ENCODE peak calls at places on chromosome 3, in six cellular contexts. One of them, this sample, is unnamed.

GRCh38 chr3:133408366-133408765 is 8.5 kb downstream of the BFSP2 start:
- DNase-seq in iPS DF 6.9: no peak
- DNase-seq in heart right ventricle: no peak
- DNase-seq in left ventricle myocardium inferior: no peak
- DNase-seq in right atrium auricular region: no peak
- DNase-seq in AG04450: no peak
- DNase-seq in this sample: no peak

GRCh38 chr3:124078978-124079911 is 87.3 kb upstream of the ROPN1 start:
- DNase-seq in iPS DF 6.9: no peak
- DNase-seq in heart right ventricle: no peak
- DNase-seq in left ventricle myocardium inferior: no peak
- DNase-seq in right atrium auricular region: no peak
- DNase-seq in AG04450: no peak
- DNase-seq in this sample: no peak

GRCh38 chr3:194019766-194020165 is 116.2 kb upstream of the HES1 start:
- DNase-seq in iPS DF 6.9: no peak
- DNase-seq in heart right ventricle: no peak
- DNase-seq in left ventricle myocardium inferior: no peak
- DNase-seq in right atrium auricular region: no peak
- DNase-seq in AG04450: no peak
- DNase-seq in this sample: no peak

GRCh38 chr3:111666041-111666735 is 71.0 kb upstream of the ZBED2 start:
- DNase-seq in iPS DF 6.9: no peak
- DNase-seq in heart right ventricle: no peak
- DNase-seq in left ventricle myocardium inferior: no peak
- DNase-seq in right atrium auricular region: no peak
- DNase-seq in AG04450: no peak
- DNase-seq in this sample: no peak

GRCh38 chr3:141009496-141009895 is 41.7 kb upstream of the SPSB4 start:
- DNase-seq in iPS DF 6.9: no peak
- DNase-seq in heart right ventricle: no peak
- DNase-seq in left ventricle myocardium inferior: no peak
- DNase-seq in right atrium auricular region: no peak
- DNase-seq in AG04450: no peak
- DNase-seq in this sample: no peak

GRCh38 chr3:36647423-36647853 is 116.9 kb downstream of the DCLK3 start:
- DNase-seq in iPS DF 6.9: no peak
- DNase-seq in heart right ventricle: no peak
- DNase-seq in left ventricle myocardium inferior: no peak
- DNase-seq in right atrium auricular region: no peak
- DNase-seq in AG04450: no peak
- DNase-seq in this sample: no peak

GRCh38 chr3:28799084-28799483 is 450.5 kb upstream of the AZI2 start:
- DNase-seq in iPS DF 6.9: no peak
- DNase-seq in heart right ventricle: no peak
- DNase-seq in left ventricle myocardium inferior: no peak
- DNase-seq in right atrium auricular region: no peak
- DNase-seq in AG04450: no peak
- DNase-seq in this sample: no peak

GRCh38 chr3:149618151-149619123 is 39.4 kb downstream of the WWTR1 start:
- DNase-seq in iPS DF 6.9: no peak
- DNase-seq in heart right ventricle: peak; percentile 71
- DNase-seq in left ventricle myocardium inferior: peak; percentile 29
- DNase-seq in right atrium auricular region: peak; percentile 62
- DNase-seq in AG04450: no peak
- DNase-seq in this sample: peak; percentile 36

GRCh38 chr3:49333091-49333490 is 6.8 kb downstream of the USP4 start:
- DNase-seq in iPS DF 6.9: no peak
- DNase-seq in heart right ventricle: no peak
- DNase-seq in left ventricle myocardium inferior: no peak
- DNase-seq in right atrium auricular region: no peak
- DNase-seq in AG04450: no peak
- DNase-seq in this sample: no peak

GRCh38 chr3:167394003-167394402 is 13.9 kb upstream of the ZBBX start:
- DNase-seq in iPS DF 6.9: no peak
- DNase-seq in heart right ventricle: no peak
- DNase-seq in left ventricle myocardium inferior: no peak
- DNase-seq in right atrium auricular region: no peak
- DNase-seq in AG04450: no peak
- DNase-seq in this sample: no peak

GRCh38 chr3:47004369-47005211 is 25.1 kb downstream of the NBEAL2 start:
- DNase-seq in iPS DF 6.9: no peak
- DNase-seq in heart right ventricle: no peak
- DNase-seq in left ventricle myocardium inferior: no peak
- DNase-seq in right atrium auricular region: no peak
- DNase-seq in AG04450: no peak
- DNase-seq in this sample: no peak

GRCh38 chr3:134374791-134375541 is 719 bp upstream of the AMOTL2 start:
- DNase-seq in iPS DF 6.9: no peak
- DNase-seq in heart right ventricle: peak; percentile 74
- DNase-seq in left ventricle myocardium inferior: peak; percentile 72
- DNase-seq in right atrium auricular region: peak; percentile 58
- DNase-seq in AG04450: no peak
- DNase-seq in this sample: no peak

GRCh38 chr3:163218336-163218735 is 1721.7 kb downstream of the OTOL1 start:
- DNase-seq in iPS DF 6.9: no peak
- DNase-seq in heart right ventricle: no peak
- DNase-seq in left ventricle myocardium inferior: no peak
- DNase-seq in right atrium auricular region: no peak
- DNase-seq in AG04450: no peak
- DNase-seq in this sample: no peak

GRCh38 chr3:50248387-50248786 is 12.4 kb downstream of the GNAI2 start:
- DNase-seq in iPS DF 6.9: no peak
- DNase-seq in heart right ventricle: peak; percentile 64
- DNase-seq in left ventricle myocardium inferior: peak; percentile 65
- DNase-seq in right atrium auricular region: peak; percentile 87
- DNase-seq in AG04450: no peak
- DNase-seq in this sample: no peak

DNA sequence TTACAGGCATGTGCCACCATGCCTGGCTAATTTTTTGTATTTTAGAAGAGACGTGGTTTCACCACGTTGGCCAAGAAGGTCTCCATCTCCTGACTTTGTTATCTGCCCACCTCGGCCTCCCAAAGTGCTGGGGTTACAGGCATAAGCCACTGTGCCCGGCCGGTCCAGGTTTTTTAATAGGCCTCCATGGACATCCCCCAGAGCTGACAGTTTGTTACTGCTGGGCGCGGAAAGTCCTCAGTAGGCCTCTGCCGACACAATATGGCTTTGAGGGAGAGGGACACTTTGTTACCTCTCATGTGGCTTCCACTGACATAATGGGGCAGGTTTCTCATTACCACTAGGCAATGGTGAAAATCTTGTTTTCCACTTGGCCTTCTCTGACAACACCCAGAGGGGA is 152.0 kb downstream of the WNT7A start:
- DNase-seq in iPS DF 6.9: no peak
- DNase-seq in heart right ventricle: no peak
- DNase-seq in left ventricle myocardium inferior: no peak
- DNase-seq in right atrium auricular region: no peak
- DNase-seq in AG04450: no peak
- DNase-seq in this sample: no peak
- H3K27ac ChIP-seq in iPS DF 6.9: no peak overlapping the region
- H3K27ac ChIP-seq in heart right ventricle: no peak overlapping the region
- H3K27ac ChIP-seq in left ventricle myocardium inferior: no peak overlapping the region
- H3K27ac ChIP-seq in right atrium auricular region: no peak overlapping the region
- H3K27ac ChIP-seq in AG04450: no peak overlapping the region
- H3K27ac ChIP-seq in this sample: no peak overlapping the region

DNA sequence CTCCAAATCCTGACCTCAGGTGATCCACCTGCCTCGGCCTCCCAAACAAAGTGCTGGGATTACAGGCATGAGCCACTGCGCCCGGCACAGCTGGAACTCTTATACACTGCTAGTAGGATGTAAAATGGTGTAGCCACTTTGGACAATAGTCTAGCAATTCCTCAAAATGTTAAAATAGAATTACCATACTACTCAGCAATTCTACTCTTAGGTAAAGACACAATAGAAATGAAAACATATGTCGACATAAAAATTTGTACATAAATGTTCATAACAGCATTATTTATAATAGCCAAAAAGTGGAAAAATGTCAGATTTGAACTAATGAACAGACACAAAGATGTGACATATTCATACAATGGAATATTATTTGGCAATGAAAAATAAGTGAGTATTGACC is 33.4 kb downstream of the RAD18 start:
- DNase-seq in iPS DF 6.9: no peak
- DNase-seq in heart right ventricle: no peak
- DNase-seq in left ventricle myocardium inferior: no peak
- DNase-seq in right atrium auricular region: no peak
- DNase-seq in AG04450: no peak
- DNase-seq in this sample: no peak
- H3K27me3 ChIP-seq in iPS DF 6.9: no peaks in the 10 kb centered on the region
- H3K27me3 ChIP-seq in heart right ventricle: no peaks in the 10 kb centered on the region
- H3K27me3 ChIP-seq in left ventricle myocardium inferior: no peaks in the 10 kb centered on the region
- H3K27me3 ChIP-seq in right atrium auricular region: no peaks in the 10 kb centered on the region
- H3K27me3 ChIP-seq in AG04450: no peaks in the 10 kb centered on the region
- H3K27me3 ChIP-seq in this sample: no peaks in the 10 kb centered on the region

DNA sequence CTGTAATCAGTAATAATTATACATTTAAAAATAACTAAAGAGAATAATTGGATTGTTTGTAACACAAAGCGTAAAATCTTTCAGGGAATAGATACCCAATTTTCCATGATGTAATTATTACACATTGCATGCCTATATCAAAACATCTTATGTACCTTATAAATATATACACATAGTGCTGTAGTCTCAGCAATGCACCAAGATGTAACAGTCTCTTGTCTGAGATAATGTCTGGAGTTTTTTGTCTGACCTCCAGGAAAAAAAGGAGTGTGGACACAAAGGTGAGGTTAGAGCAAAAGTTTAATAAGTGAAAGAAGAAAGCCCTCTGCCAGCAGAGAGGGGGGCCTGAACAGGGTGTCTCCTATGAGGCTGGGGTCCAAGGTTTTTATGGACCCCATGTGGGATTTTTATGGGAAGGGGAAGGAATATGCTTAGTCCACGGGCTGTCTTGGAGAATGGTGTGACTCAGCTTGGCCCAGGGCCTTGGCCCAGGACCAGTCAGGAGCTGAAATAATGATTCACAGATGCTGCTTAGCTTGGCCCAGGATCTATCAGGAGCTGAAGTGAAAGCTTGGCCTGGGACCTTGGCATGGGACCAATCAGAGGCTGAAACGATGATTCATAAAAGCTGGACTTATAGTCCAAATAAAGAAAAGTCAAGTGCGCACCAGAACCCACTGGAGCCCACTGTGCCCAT is 545.0 kb downstream of the ZPLD1 start:
- DNase-seq in iPS DF 6.9: no peak
- DNase-seq in heart right ventricle: peak; percentile 86
- DNase-seq in left ventricle myocardium inferior: peak; percentile 73
- DNase-seq in right atrium auricular region: peak; percentile 86
- DNase-seq in AG04450: peak; percentile 74
- DNase-seq in this sample: peak; percentile 73
- H3K4me3 ChIP-seq in iPS DF 6.9: no peak overlapping the region
- H3K4me3 ChIP-seq in heart right ventricle: no peak overlapping the region
- H3K4me3 ChIP-seq in left ventricle myocardium inferior: no peak overlapping the region
- H3K4me3 ChIP-seq in right atrium auricular region: no peak overlapping the region
- H3K4me3 ChIP-seq in AG04450: no peak overlapping the region
- H3K4me3 ChIP-seq in this sample: peak overlapping the region; percentile 42

DNA sequence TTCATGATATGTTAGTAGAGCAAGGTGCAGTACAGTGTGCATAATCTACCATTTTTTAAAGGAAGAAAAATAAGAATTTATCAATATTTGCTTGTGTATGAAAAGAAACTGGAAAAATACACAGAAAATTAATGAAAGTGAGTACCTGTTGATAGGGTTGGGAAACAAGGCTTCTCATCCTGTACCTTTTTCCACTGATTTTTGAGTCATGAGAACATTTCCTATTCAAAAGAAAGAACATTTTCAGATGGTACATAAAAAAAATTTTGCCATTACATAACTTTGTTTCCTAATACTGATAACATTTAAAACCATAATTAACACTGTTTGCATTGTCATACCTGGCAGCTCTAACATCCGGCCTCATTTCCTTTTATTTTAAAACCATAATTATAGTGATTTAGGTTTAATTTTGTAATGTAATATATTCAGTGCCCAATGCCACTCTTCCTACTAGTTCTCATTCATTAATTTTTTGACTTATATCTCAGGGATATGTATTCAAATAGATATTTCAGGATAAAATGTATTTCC is 11.7 kb downstream of the NKTR start:
- DNase-seq in iPS DF 6.9: no peak
- DNase-seq in heart right ventricle: no peak
- DNase-seq in left ventricle myocardium inferior: no peak
- DNase-seq in right atrium auricular region: no peak
- DNase-seq in AG04450: no peak
- DNase-seq in this sample: no peak
- H3K27ac ChIP-seq in iPS DF 6.9: no peak overlapping the region
- H3K27ac ChIP-seq in heart right ventricle: peak overlapping the region; percentile 70
- H3K27ac ChIP-seq in left ventricle myocardium inferior: peak overlapping the region; percentile 79
- H3K27ac ChIP-seq in right atrium auricular region: peak overlapping the region; percentile 44
- H3K27ac ChIP-seq in AG04450: no peak overlapping the region
- H3K27ac ChIP-seq in this sample: no peak overlapping the region

DNA sequence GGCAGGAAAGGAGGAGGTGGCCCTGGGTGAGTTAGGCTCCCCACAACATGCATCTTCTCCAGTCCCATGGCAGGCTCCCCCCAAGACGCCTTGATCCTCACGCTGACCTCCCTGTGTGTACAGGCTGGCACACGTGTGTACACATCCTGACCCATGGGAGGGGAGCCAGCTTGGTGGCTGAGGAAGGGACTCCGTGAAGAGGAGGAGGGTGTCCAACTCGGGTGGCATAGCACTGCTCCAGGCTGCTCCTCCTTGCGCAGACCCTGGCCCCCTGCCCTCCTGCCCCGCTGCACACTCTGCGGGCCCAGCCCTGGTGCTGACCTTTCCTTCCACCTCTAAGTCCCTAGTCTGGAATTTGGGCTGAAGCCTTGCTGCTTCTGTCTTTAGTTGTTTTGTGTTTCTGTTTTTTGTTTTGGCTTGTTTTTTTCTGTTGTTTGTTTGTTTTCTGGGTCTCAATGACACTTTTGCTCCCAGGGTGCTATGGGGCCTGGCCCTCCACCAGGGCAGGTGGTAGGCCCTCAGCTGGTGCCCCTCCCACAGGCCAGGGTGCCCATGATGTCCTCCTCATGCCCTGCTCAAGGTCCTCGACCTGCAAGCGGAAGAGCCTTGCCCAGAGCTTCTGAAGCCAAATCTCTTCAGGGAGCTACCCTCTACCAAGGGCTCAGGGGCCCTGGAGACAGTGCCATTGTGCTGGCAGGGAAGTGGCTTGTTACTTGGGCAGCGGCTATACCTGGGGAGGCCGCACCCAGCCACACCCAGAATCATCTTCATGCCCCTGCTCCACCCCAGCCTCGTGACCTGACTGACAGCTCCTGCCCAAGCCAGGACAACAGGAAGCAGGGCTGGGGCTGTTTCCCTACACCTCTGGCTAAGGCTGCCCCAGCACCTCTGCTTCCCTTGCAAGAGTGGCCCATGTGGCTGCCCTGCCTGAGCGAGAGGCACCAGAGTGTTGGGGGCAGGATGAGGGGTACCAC is 5.1 kb downstream of the EPHB3 start:
- DNase-seq in iPS DF 6.9: no peak
- DNase-seq in heart right ventricle: no peak
- DNase-seq in left ventricle myocardium inferior: no peak
- DNase-seq in right atrium auricular region: no peak
- DNase-seq in AG04450: no peak
- DNase-seq in this sample: no peak
- H3K27me3 ChIP-seq in iPS DF 6.9: peaks cover 82% of the 10 kb centered on the region
- H3K27me3 ChIP-seq in heart right ventricle: no peaks in the 10 kb centered on the region
- H3K27me3 ChIP-seq in left ventricle myocardium inferior: peaks cover 23% of the 10 kb centered on the region
- H3K27me3 ChIP-seq in right atrium auricular region: no peaks in the 10 kb centered on the region
- H3K27me3 ChIP-seq in AG04450: peaks cover 2% of the 10 kb centered on the region
- H3K27me3 ChIP-seq in this sample: no peaks in the 10 kb centered on the region